ENCODE peak calls at places on chromosome 19, in four cellular contexts. Z is tibial nerve, C is A549, W is fibroblast of villous mesenchyme. D is an unnamed sample.

GRCh38 chr19:30670011-30670329 is 297.8 kb downstream of the ZNF536 start:
- DNase-seq in W (no peak), C (no peak), Z (no peak), D (no peak)

GRCh38 chr19:850221-850978 is 1.7 kb upstream of the ELANE start:
- DNase-seq in C (peak; percentile 76), W (peak; percentile 97), Z (peak; percentile 94), D (peak; percentile 96)

GRCh38 chr19:55454787-55455243 is 6.6 kb downstream of the ISOC2 start:
- DNase-seq in C (peak; percentile 92), Z (no peak), W (peak; percentile 29), D (no peak)

GRCh38 chr19:49555600-49556411 is 24.6 kb downstream of the NOSIP start:
- DNase-seq in W (peak; percentile 58), Z (peak; percentile 77), C (peak; percentile 72), D (peak; percentile 69)

GRCh38 chr19:2477732-2478191 is 1.8 kb downstream of the GADD45B start:
- DNase-seq in W (peak; percentile 55), Z (no peak), C (no peak), D (peak; percentile 77)

GRCh38 chr19:5489511-5489910 is 34.3 kb downstream of the ZNRF4 start:
- DNase-seq in Z (no peak), C (no peak), W (no peak), D (no peak)

GRCh38 chr19:17441241-17442135 is 7.0 kb downstream of the TMEM221 start:
- DNase-seq in Z (no peak), C (no peak), W (peak; percentile 8), D (no peak)

GRCh38 chr19:53196777-53197396 is 3.7 kb upstream of the ZNF665 start:
- DNase-seq in C (no peak), Z (peak; percentile 95), W (peak; percentile 95), D (peak; percentile 98)

GRCh38 chr19:35266904-35267817 is 1.6 kb upstream of the USF2 start:
- DNase-seq in W (peak; percentile 32), C (peak; percentile 82), Z (peak; percentile 40), D (peak; percentile 80)

DNA sequence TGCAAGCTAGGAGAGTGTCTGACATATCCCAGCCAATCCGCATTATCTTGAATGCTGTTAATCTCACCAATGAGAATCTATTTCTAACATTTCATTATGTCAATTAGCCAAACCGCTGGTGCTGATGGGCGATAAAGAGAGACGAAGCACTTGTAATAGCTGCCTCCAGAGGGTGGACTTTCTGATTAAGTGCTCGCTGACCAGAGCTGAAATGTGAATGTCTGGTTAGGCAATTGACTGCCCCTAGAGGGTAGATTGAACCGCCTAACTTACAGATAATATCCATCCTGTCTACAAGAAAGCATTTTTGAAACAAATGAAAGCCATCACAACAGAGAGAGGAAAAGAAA is 552 bp upstream of the GRWD1 start:
- DNase-seq in Z (peak; percentile 49), C (peak; percentile 98), W (peak; percentile 94), D (no peak)
- TF ChIP-seq CTCF in Z (peak; percentile 66), C (peak; percentile 77), W (peak; percentile 75), D (peak; percentile 73)

GRCh38 chr19:6772028-6772865 is at the start of gene VAV1:
- DNase-seq in C (no peak), W (no peak), Z (no peak), D (no peak)
- TF ChIP-seq CTCF in C (no peak), W (no peak), Z (no peak), D (no peak)

GRCh38 chr19:10292789-10293636 is 3.3 kb downstream of the ICAM5 start:
- DNase-seq in C (no peak), W (peak; percentile 8), Z (no peak), D (no peak)

GRCh38 chr19:10293637-10294367 is 4.0 kb downstream of the ICAM5 start:
- DNase-seq in Z (no peak), C (no peak), W (no peak), D (no peak)

GRCh38 chr19:10295847-10296591 is 6.3 kb downstream of the ICAM5 start:
- DNase-seq in Z (no peak), C (no peak), W (no peak), D (no peak)

GRCh38 chr19:10294368-10294697 is 4.6 kb downstream of the ICAM5 start:
- DNase-seq in W (no peak), Z (no peak), C (no peak), D (no peak)

DNA sequence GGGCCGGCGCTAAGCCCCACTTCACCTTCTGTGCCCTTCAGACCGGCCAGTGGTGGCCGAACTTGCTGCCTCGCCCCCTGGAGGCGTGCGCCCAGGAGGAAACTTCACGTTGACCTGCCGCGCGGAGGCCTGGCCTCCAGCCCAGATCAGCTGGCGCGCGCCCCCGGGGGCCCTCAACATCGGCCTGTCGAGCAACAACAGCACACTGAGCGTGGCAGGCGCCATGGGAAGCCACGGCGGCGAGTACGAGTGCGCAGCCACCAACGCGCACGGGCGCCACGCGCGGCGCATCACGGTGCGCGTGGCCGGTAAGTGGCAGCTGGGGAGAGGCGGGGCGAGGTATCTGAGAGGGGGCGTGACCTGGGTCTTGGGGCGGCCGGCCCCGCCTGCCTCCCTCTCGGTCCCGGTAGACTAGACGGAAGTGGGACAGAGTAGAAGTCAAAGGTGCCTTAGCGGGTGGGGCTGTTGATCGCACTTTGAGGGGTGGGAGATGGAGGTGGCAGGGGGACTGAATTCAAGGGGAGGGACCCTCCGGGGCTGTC is 5.6 kb downstream of the ICAM5 start:
- DNase-seq in Z (no peak), C (no peak), W (peak; percentile 17), D (no peak)
- TF ChIP-seq CTCF in Z (no peak), C (no peak), W (peak; percentile 4), D (no peak)

DNA sequence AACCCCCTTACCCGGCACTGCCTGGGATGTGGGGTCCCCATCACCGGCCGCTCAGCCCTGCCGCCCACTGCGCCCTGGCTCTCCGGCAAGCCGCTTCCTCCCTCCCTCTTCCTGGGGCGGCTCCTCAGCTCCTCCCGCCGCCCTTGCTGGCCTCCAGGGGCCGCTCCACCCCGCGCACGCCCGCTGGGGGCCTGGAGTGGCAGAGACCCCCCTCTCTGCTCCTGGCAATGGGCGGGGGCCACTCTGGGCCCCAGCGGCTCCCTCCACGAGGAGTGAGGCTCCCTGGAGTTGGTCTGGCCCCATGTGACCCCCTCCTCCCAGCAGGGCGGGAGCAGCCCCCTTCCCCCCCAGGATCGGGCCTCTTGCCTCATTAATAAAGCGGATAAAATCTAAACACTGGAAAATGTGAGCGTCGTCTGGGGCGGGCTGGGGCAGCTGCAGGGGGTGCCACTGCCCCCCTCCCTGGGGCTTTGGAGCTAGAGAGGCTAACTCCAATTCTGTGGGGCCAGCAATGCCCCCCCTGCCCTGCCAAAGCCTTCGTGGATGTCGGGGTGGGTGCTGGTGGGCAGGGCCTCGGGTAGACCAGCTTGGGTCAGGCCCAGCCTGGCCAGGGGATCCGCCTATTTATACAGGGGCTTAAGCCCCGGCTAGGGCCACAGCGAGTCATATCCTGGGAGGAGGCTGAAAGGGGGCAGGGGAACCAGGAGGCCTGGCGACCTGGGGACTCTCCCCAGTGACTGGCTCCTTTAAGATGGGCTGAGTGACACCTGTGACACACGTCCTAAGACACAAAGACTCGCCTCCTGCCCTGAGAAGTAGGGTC is at the start of gene PTGER1:
- DNase-seq in Z (no peak), C (no peak), W (peak; percentile 68), D (no peak)
- TF ChIP-seq CTCF in Z (peak; percentile 32), C (no peak), W (peak; percentile 55), D (no peak)

DNA sequence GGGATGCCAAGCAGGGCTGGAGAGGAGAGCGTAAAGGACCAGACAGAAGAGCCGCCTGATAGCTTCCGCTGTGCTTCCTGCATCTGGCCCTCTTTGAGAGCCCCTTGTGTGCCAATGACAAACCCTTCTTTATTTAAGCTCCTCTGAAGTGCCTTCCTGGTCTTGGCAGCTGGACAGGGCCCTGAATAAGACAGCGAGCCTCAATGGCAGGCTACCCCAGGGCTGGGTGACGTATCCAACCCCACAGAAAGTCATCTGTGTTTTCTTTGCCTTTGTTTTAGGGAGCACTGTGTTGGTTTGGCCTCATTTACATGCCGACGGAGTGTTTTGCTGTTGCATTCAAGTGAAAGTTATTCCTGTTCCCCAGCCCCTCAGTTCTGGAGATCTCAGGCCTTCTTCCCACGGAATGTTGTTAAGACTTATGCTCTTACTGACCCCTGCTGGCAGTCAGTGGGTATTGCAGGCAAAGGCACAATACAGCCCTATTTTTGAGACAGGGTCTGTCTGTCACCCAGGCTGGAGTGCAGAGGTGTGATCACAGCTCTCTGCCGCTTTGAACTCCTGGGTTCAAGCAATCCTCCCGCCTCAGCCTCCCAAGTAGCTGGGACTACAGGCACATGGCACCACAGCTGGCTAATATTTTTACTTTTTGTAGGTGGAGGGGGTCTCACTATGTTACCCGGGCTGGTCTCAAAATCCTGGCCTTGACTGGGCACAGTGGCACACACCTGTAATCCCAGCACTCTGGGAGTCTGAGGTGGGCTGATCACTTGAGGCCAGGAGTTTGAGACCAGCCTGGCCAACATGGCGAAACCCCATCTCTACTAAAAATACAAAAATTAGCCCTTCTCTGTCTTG is 16.8 kb downstream of the CCL25 start:
- DNase-seq in Z (no peak), W (no peak), C (no peak), D (no peak)
- TF ChIP-seq CTCF in Z (no peak), W (peak; percentile 53), C (peak; percentile 21), D (peak; percentile 14)

GRCh38 chr19:10918359-10918758 is 10.1 kb downstream of the YIPF2 start:
- DNase-seq in C (no peak), W (no peak), Z (no peak), D (no peak)

GRCh38 chr19:10916602-10917001 is 11.8 kb downstream of the YIPF2 start:
- DNase-seq in C (no peak), Z (no peak), W (no peak), D (no peak)

GRCh38 chr19:10912619-10913018 is 15.8 kb downstream of the YIPF2 start:
- DNase-seq in Z (no peak), W (no peak), C (no peak), D (no peak)

GRCh38 chr19:10913716-10914340 is 14.6 kb downstream of the YIPF2 start:
- DNase-seq in Z (no peak), C (no peak), W (no peak), D (no peak)

GRCh38 chr19:10915511-10916091 is 12.8 kb downstream of the YIPF2 start:
- DNase-seq in Z (peak; percentile 25), C (no peak), W (peak; percentile 95), D (no peak)
- TF ChIP-seq CTCF in Z (no peak), C (no peak), W (peak; percentile 52), D (no peak)